ENCODE peak calls at places on chromosomes 1 and 21, in eight cellular contexts. One of them, this sample, is unnamed.

GRCh38 chr21:41951876-41952567 is 1.8 kb downstream of the C2CD2 start:
- DNase-seq in fibroblast of lung: no peak
- DNase-seq in Calu3: no peak
- DNase-seq in MCF 10A: no peak
- DNase-seq in ovary: no peak
- DNase-seq in H9: no peak
- DNase-seq in omental fat pad: no peak
- DNase-seq in lower lobe of right lung: no peak
- DNase-seq in this sample: no peak

GRCh38 chr1:17251699-17252376 is 2.9 kb downstream of the PADI3 start:
- DNase-seq in fibroblast of lung: peak; percentile 67
- DNase-seq in Calu3: peak; percentile 27
- DNase-seq in MCF 10A: peak; percentile 74
- DNase-seq in ovary: no peak
- DNase-seq in H9: no peak
- DNase-seq in omental fat pad: no peak
- DNase-seq in lower lobe of right lung: no peak
- DNase-seq in this sample: peak; percentile 64

GRCh38 chr1:227901906-227902640 is 45.7 kb downstream of the WNT9A start:
- DNase-seq in fibroblast of lung: peak; percentile 45
- DNase-seq in Calu3: no peak
- DNase-seq in MCF 10A: peak; percentile 43
- DNase-seq in ovary: no peak
- DNase-seq in H9: no peak
- DNase-seq in omental fat pad: no peak
- DNase-seq in lower lobe of right lung: peak; percentile 42
- DNase-seq in this sample: peak; percentile 40

GRCh38 chr21:31684918-31685317 is 25.4 kb downstream of the SOD1 start:
- DNase-seq in fibroblast of lung: no peak
- DNase-seq in Calu3: no peak
- DNase-seq in MCF 10A: no peak
- DNase-seq in ovary: no peak
- DNase-seq in H9: no peak
- DNase-seq in omental fat pad: no peak
- DNase-seq in lower lobe of right lung: no peak
- DNase-seq in this sample: no peak

GRCh38 chr1:25099343-25099951 is 132.9 kb downstream of the SYF2 start:
- DNase-seq in fibroblast of lung: peak; percentile 10
- DNase-seq in Calu3: no peak
- DNase-seq in MCF 10A: no peak
- DNase-seq in ovary: no peak
- DNase-seq in H9: no peak
- DNase-seq in omental fat pad: no peak
- DNase-seq in lower lobe of right lung: no peak
- DNase-seq in this sample: no peak

GRCh38 chr21:42913461-42913860 is 12.0 kb downstream of the ERVH48-1 start:
- DNase-seq in fibroblast of lung: no peak
- DNase-seq in Calu3: no peak
- DNase-seq in MCF 10A: no peak
- DNase-seq in ovary: no peak
- DNase-seq in H9: no peak
- DNase-seq in omental fat pad: no peak
- DNase-seq in lower lobe of right lung: no peak
- DNase-seq in this sample: peak; percentile 21

GRCh38 chr1:32900371-32900955 is 726 bp downstream of the TMEM54 start:
- DNase-seq in fibroblast of lung: no peak
- DNase-seq in Calu3: no peak
- DNase-seq in MCF 10A: no peak
- DNase-seq in ovary: no peak
- DNase-seq in H9: no peak
- DNase-seq in omental fat pad: no peak
- DNase-seq in lower lobe of right lung: no peak
- DNase-seq in this sample: no peak

GRCh38 chr1:14519976-14520375 is 78.5 kb upstream of the KAZN start:
- DNase-seq in fibroblast of lung: peak; percentile 18
- DNase-seq in Calu3: no peak
- DNase-seq in MCF 10A: no peak
- DNase-seq in ovary: no peak
- DNase-seq in H9: no peak
- DNase-seq in omental fat pad: no peak
- DNase-seq in lower lobe of right lung: no peak
- DNase-seq in this sample: peak; percentile 85

GRCh38 chr21:38567577-38568360 is 69.5 kb upstream of the ERG start:
- DNase-seq in fibroblast of lung: peak; percentile 77
- DNase-seq in Calu3: no peak
- DNase-seq in MCF 10A: no peak
- DNase-seq in ovary: peak; percentile 18
- DNase-seq in H9: no peak
- DNase-seq in omental fat pad: no peak
- DNase-seq in lower lobe of right lung: no peak
- DNase-seq in this sample: peak; percentile 33

GRCh38 chr1:54400321-54400720 is 5.9 kb downstream of the SSBP3 start:
- DNase-seq in fibroblast of lung: no peak
- DNase-seq in Calu3: no peak
- DNase-seq in MCF 10A: no peak
- DNase-seq in ovary: no peak
- DNase-seq in H9: no peak
- DNase-seq in omental fat pad: no peak
- DNase-seq in lower lobe of right lung: no peak
- DNase-seq in this sample: no peak

GRCh38 chr1:15953294-15953771 is 22.6 kb downstream of the ZBTB17 start:
- DNase-seq in fibroblast of lung: peak; percentile 73
- DNase-seq in Calu3: no peak
- DNase-seq in MCF 10A: peak; percentile 44
- DNase-seq in ovary: no peak
- DNase-seq in H9: no peak
- DNase-seq in omental fat pad: no peak
- DNase-seq in lower lobe of right lung: no peak
- DNase-seq in this sample: peak; percentile 47

DNA sequence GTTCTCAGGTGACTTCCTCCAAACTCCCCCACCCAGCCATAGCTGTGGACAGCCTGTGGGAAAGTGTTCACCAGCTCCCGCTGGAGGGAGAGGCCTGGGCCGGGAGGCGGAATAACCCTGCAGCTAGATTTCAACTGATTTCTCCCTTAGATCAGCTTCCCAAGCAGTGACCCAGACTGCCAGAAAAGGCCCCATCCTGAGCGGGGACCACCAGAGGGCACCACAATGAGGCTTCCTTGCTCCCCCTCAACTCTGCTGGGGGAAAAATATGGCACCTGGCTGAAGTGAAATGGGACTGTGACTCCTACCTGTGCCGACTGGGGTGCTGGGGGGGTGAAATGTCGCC is 50.8 kb downstream of the RHBG start:
- DNase-seq in fibroblast of lung: no peak
- DNase-seq in Calu3: no peak
- DNase-seq in MCF 10A: no peak
- DNase-seq in ovary: no peak
- DNase-seq in H9: peak; percentile 73
- DNase-seq in omental fat pad: no peak
- DNase-seq in lower lobe of right lung: no peak
- DNase-seq in this sample: no peak
- TF ChIP-seq CTCF in fibroblast of lung: no peak
- TF ChIP-seq CTCF in Calu3: no peak
- TF ChIP-seq CTCF in MCF 10A: no peak
- TF ChIP-seq CTCF in ovary: no peak
- TF ChIP-seq CTCF in H9: peak; percentile 75
- TF ChIP-seq CTCF in omental fat pad: no peak
- TF ChIP-seq CTCF in lower lobe of right lung: no peak
- TF ChIP-seq CTCF in this sample: no peak

GRCh38 chr1:192311281-192311680 is 5.5 kb upstream of the RGS21 start:
- DNase-seq in fibroblast of lung: peak; percentile 47
- DNase-seq in Calu3: peak; percentile 25
- DNase-seq in MCF 10A: peak; percentile 65
- DNase-seq in ovary: no peak
- DNase-seq in H9: no peak
- DNase-seq in omental fat pad: no peak
- DNase-seq in lower lobe of right lung: no peak
- DNase-seq in this sample: peak; percentile 51
- TF ChIP-seq CTCF in fibroblast of lung: peak; percentile 79
- TF ChIP-seq CTCF in Calu3: peak; percentile 36
- TF ChIP-seq CTCF in MCF 10A: peak; percentile 73
- TF ChIP-seq CTCF in ovary: no peak
- TF ChIP-seq CTCF in H9: peak; percentile 50
- TF ChIP-seq CTCF in omental fat pad: no peak
- TF ChIP-seq CTCF in lower lobe of right lung: peak; percentile 23
- TF ChIP-seq CTCF in this sample: peak; percentile 57

DNA sequence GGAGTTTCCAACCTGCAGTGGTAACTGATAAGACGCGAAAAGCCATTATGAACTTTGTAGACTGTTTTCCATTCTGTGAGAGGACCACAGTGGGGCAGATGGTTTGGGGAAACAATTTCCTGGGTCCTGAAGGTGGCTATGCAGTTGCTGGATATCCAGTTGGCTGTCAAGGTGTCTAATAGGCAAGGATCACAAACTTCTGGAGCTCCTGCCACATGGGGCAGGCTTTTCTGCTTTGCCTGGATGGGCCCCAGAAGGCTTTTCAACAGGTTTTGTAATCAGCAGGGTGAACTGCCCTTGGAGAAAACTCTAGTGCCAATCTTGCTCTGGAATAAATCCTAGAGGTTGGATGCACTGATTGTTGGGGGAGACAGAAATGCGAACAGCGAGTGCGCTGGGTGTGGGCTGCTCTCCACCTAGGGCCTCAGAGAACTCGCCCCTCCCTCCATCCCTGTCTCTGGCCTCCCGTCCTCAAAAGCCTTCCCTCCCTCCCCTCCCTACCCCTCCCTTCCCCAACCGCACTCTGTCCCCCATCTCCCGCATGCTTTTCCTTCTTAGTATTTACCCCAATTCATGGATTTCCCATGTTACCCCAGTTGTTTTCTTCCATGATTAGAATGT is 210.3 kb upstream of the USP24 start:
- DNase-seq in fibroblast of lung: no peak
- DNase-seq in Calu3: no peak
- DNase-seq in MCF 10A: no peak
- DNase-seq in ovary: no peak
- DNase-seq in H9: no peak
- DNase-seq in omental fat pad: no peak
- DNase-seq in lower lobe of right lung: no peak
- DNase-seq in this sample: no peak
- TF ChIP-seq CTCF in fibroblast of lung: no peak
- TF ChIP-seq CTCF in Calu3: no peak
- TF ChIP-seq CTCF in MCF 10A: no peak
- TF ChIP-seq CTCF in ovary: no peak
- TF ChIP-seq CTCF in H9: peak; percentile 37
- TF ChIP-seq CTCF in omental fat pad: no peak
- TF ChIP-seq CTCF in lower lobe of right lung: no peak
- TF ChIP-seq CTCF in this sample: no peak

DNA sequence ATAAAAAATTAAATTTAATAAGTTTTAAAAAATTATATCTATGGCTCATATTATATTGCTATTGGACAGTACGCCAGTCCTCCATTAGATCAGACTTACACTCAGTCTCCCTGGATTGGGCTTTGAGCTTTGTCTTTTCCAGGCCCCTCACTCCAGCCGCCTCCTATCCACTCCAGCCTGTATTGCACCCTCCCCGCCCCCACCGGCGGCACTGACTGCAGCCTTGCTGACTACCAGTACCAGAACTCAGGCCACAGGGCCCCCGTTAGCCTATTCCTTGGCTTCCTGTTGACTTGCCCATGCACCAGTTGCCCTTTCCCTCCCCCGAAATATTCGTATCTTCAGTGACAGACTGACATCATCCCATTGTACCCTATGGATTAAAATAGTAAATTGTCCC is 127.9 kb downstream of the CSMD2 start:
- DNase-seq in fibroblast of lung: no peak
- DNase-seq in Calu3: no peak
- DNase-seq in MCF 10A: no peak
- DNase-seq in ovary: no peak
- DNase-seq in H9: peak; percentile 66
- DNase-seq in omental fat pad: no peak
- DNase-seq in lower lobe of right lung: no peak
- DNase-seq in this sample: no peak
- TF ChIP-seq CTCF in fibroblast of lung: no peak
- TF ChIP-seq CTCF in Calu3: no peak
- TF ChIP-seq CTCF in MCF 10A: no peak
- TF ChIP-seq CTCF in ovary: no peak
- TF ChIP-seq CTCF in H9: peak; percentile 44
- TF ChIP-seq CTCF in omental fat pad: no peak
- TF ChIP-seq CTCF in lower lobe of right lung: no peak
- TF ChIP-seq CTCF in this sample: no peak

GRCh38 chr1:1788646-1789431 is 10.6 kb upstream of the NADK start:
- DNase-seq in fibroblast of lung: no peak
- DNase-seq in Calu3: peak; percentile 12
- DNase-seq in MCF 10A: peak; percentile 29
- DNase-seq in ovary: no peak
- DNase-seq in H9: peak; percentile 58
- DNase-seq in omental fat pad: no peak
- DNase-seq in lower lobe of right lung: peak; percentile 50
- DNase-seq in this sample: peak; percentile 62
- TF ChIP-seq CTCF in fibroblast of lung: peak; percentile 36
- TF ChIP-seq CTCF in Calu3: no peak
- TF ChIP-seq CTCF in MCF 10A: peak; percentile 32
- TF ChIP-seq CTCF in ovary: no peak
- TF ChIP-seq CTCF in H9: peak; percentile 69
- TF ChIP-seq CTCF in omental fat pad: no peak
- TF ChIP-seq CTCF in lower lobe of right lung: peak; percentile 14
- TF ChIP-seq CTCF in this sample: peak; percentile 37

GRCh38 chr1:59150537-59151386 is 146.1 kb upstream of the FGGY start:
- DNase-seq in fibroblast of lung: peak; percentile 100
- DNase-seq in Calu3: no peak
- DNase-seq in MCF 10A: peak; percentile 96
- DNase-seq in ovary: peak; percentile 90
- DNase-seq in H9: no peak
- DNase-seq in omental fat pad: peak; percentile 66
- DNase-seq in lower lobe of right lung: no peak
- DNase-seq in this sample: peak; percentile 100
- TF ChIP-seq CTCF in fibroblast of lung: peak; percentile 8
- TF ChIP-seq CTCF in Calu3: no peak
- TF ChIP-seq CTCF in MCF 10A: no peak
- TF ChIP-seq CTCF in ovary: no peak
- TF ChIP-seq CTCF in H9: no peak
- TF ChIP-seq CTCF in omental fat pad: no peak
- TF ChIP-seq CTCF in lower lobe of right lung: no peak
- TF ChIP-seq CTCF in this sample: no peak

GRCh38 chr1:109112056-109112651 is 1.8 kb upstream of the ELAPOR1 start:
- DNase-seq in fibroblast of lung: peak; percentile 20
- DNase-seq in Calu3: no peak
- DNase-seq in MCF 10A: peak; percentile 56
- DNase-seq in ovary: no peak
- DNase-seq in H9: no peak
- DNase-seq in omental fat pad: no peak
- DNase-seq in lower lobe of right lung: no peak
- DNase-seq in this sample: peak; percentile 60
- TF ChIP-seq CTCF in fibroblast of lung: no peak
- TF ChIP-seq CTCF in Calu3: no peak
- TF ChIP-seq CTCF in MCF 10A: peak; percentile 46
- TF ChIP-seq CTCF in ovary: no peak
- TF ChIP-seq CTCF in H9: no peak
- TF ChIP-seq CTCF in omental fat pad: no peak
- TF ChIP-seq CTCF in lower lobe of right lung: no peak
- TF ChIP-seq CTCF in this sample: peak; percentile 50

This sample was measured in fibroblast of mammary gland.